ENCODE peak calls at places on chromosome 3, in four cellular contexts. One of them, this sample, is unnamed.

GRCh38 chr3:139388961-139389551 is 391 bp downstream of the COPB2 start:
- DNase-seq in upper lobe of left lung: no peak
- DNase-seq in ELR: peak; percentile 9
- DNase-seq in activated gamma-delta T cell treated with anti-CD3 and anti-CD28 coated beads, Interleukin-2, amount 50 U/mL, for 16 hours: no peak
- DNase-seq in this sample: no peak

GRCh38 chr3:151926956-151927355 is 53.5 kb downstream of the SUCNR1 start:
- DNase-seq in upper lobe of left lung: no peak
- DNase-seq in ELR: peak; percentile 79
- DNase-seq in activated gamma-delta T cell treated with anti-CD3 and anti-CD28 coated beads, Interleukin-2, amount 50 U/mL, for 16 hours: no peak
- DNase-seq in this sample: no peak

GRCh38 chr3:2823016-2823415 is 287.2 kb downstream of the IL5RA start:
- DNase-seq in upper lobe of left lung: no peak
- DNase-seq in ELR: no peak
- DNase-seq in activated gamma-delta T cell treated with anti-CD3 and anti-CD28 coated beads, Interleukin-2, amount 50 U/mL, for 16 hours: no peak
- DNase-seq in this sample: no peak

GRCh38 chr3:94336076-94336741 is 273.3 kb downstream of the NSUN3 start:
- DNase-seq in upper lobe of left lung: no peak
- DNase-seq in ELR: peak; percentile 57
- DNase-seq in activated gamma-delta T cell treated with anti-CD3 and anti-CD28 coated beads, Interleukin-2, amount 50 U/mL, for 16 hours: no peak
- DNase-seq in this sample: no peak

GRCh38 chr3:181716916-181717315 is 5.2 kb downstream of the SOX2 start:
- DNase-seq in upper lobe of left lung: no peak
- DNase-seq in ELR: no peak
- DNase-seq in activated gamma-delta T cell treated with anti-CD3 and anti-CD28 coated beads, Interleukin-2, amount 50 U/mL, for 16 hours: no peak
- DNase-seq in this sample: no peak

GRCh38 chr3:146100825-146101444 is 60.0 kb downstream of the PLOD2 start:
- DNase-seq in upper lobe of left lung: no peak
- DNase-seq in ELR: peak; percentile 11
- DNase-seq in activated gamma-delta T cell treated with anti-CD3 and anti-CD28 coated beads, Interleukin-2, amount 50 U/mL, for 16 hours: no peak
- DNase-seq in this sample: no peak

GRCh38 chr3:188706176-188706575 is 465.6 kb upstream of the TPRG1 start:
- DNase-seq in upper lobe of left lung: no peak
- DNase-seq in ELR: peak; percentile 32
- DNase-seq in activated gamma-delta T cell treated with anti-CD3 and anti-CD28 coated beads, Interleukin-2, amount 50 U/mL, for 16 hours: no peak
- DNase-seq in this sample: no peak

GRCh38 chr3:184334470-184335158 is 2.8 kb upstream of the FAM131A start:
- DNase-seq in upper lobe of left lung: peak; percentile 83
- DNase-seq in ELR: peak; percentile 97
- DNase-seq in activated gamma-delta T cell treated with anti-CD3 and anti-CD28 coated beads, Interleukin-2, amount 50 U/mL, for 16 hours: peak; percentile 24
- DNase-seq in this sample: no peak

GRCh38 chr3:194058189-194058571 is 77.8 kb upstream of the HES1 start:
- DNase-seq in upper lobe of left lung: peak; percentile 89
- DNase-seq in ELR: peak; percentile 36
- DNase-seq in activated gamma-delta T cell treated with anti-CD3 and anti-CD28 coated beads, Interleukin-2, amount 50 U/mL, for 16 hours: no peak
- DNase-seq in this sample: peak; percentile 16

GRCh38 chr3:47664519-47664918 is 85.9 kb upstream of the CSPG5 start:
- DNase-seq in upper lobe of left lung: no peak
- DNase-seq in ELR: peak; percentile 53
- DNase-seq in activated gamma-delta T cell treated with anti-CD3 and anti-CD28 coated beads, Interleukin-2, amount 50 U/mL, for 16 hours: no peak
- DNase-seq in this sample: no peak

GRCh38 chr3:171821778-171822358 is 11.6 kb upstream of the PLD1 start:
- DNase-seq in upper lobe of left lung: no peak
- DNase-seq in ELR: no peak
- DNase-seq in activated gamma-delta T cell treated with anti-CD3 and anti-CD28 coated beads, Interleukin-2, amount 50 U/mL, for 16 hours: no peak
- DNase-seq in this sample: no peak

GRCh38 chr3:23094890-23095462 is 108.2 kb upstream of the UBE2E2 start:
- DNase-seq in upper lobe of left lung: no peak
- DNase-seq in ELR: peak; percentile 53
- DNase-seq in activated gamma-delta T cell treated with anti-CD3 and anti-CD28 coated beads, Interleukin-2, amount 50 U/mL, for 16 hours: no peak
- DNase-seq in this sample: no peak

GRCh38 chr3:184272269-184272668 is 3.6 kb upstream of the ECE2 start:
- DNase-seq in upper lobe of left lung: no peak
- DNase-seq in ELR: no peak
- DNase-seq in activated gamma-delta T cell treated with anti-CD3 and anti-CD28 coated beads, Interleukin-2, amount 50 U/mL, for 16 hours: no peak
- DNase-seq in this sample: no peak

This sample was measured in naive thymus-derived CD8-positive, alpha-beta T cell.